ENCODE peak calls at places on chromosomes 16 and 17, in six cellular contexts. F, T, I, H, D and C are unnamed samples.

GRCh38 chr17:46769531-46770438 is 48.7 kb downstream of the WNT3 start:
- DNase-seq in H (no peak), I (no peak), D (no peak), F (no peak), T (no peak), C (no peak)

GRCh38 chr17:80859004-80859941 is 132.4 kb upstream of the CHMP6 start:
- DNase-seq in F (no peak), T (no peak), D (no peak), H (no peak), I (peak; percentile 23), C (peak; percentile 88)

GRCh38 chr17:62670202-62670821 is 42.8 kb downstream of the MRC2 start:
- DNase-seq in I (no peak), F (no peak), D (peak; percentile 31), H (peak; percentile 50), T (peak; percentile 74), C (no peak)

GRCh38 chr16:86449377-86450095 is 60.8 kb upstream of the FOXF1 start:
- DNase-seq in D (no peak), T (no peak), H (no peak), I (no peak), F (no peak), C (no peak)

GRCh38 chr17:81064746-81065475 is 30.0 kb downstream of the BAIAP2 start:
- DNase-seq in H (no peak), D (no peak), T (no peak), I (no peak), F (no peak), C (no peak)

GRCh38 chr16:69741519-69741918 is 13.2 kb downstream of the NOB1 start:
- DNase-seq in F (no peak), H (no peak), I (no peak), T (no peak), D (no peak), C (no peak)

GRCh38 chr16:4870138-4870671 is 22.9 kb downstream of the UBN1 start:
- DNase-seq in H (no peak), I (no peak), F (no peak), D (no peak), T (no peak), C (no peak)

GRCh38 chr16:4614571-4615388 is at the start of gene UBALD1:
- DNase-seq in F (peak; percentile 89), I (no peak), H (peak; percentile 93), D (peak; percentile 87), T (peak; percentile 78), C (peak; percentile 83)

GRCh38 chr17:1071103-1071825 is 74.3 kb downstream of the TIMM22 start:
- DNase-seq in T (no peak), D (no peak), F (no peak), H (no peak), I (no peak), C (no peak)

GRCh38 chr16:89958068-89958467 is 9.5 kb downstream of the DEF8 start:
- DNase-seq in H (peak; percentile 75), I (no peak), F (peak; percentile 58), D (peak; percentile 54), T (peak; percentile 66), C (peak; percentile 43)

GRCh38 chr16:28915181-28915580 is 9.9 kb downstream of the RABEP2 start:
- DNase-seq in T (no peak), H (no peak), D (no peak), I (no peak), F (no peak), C (peak; percentile 48)

GRCh38 chr16:11145173-11145820 is 110.7 kb downstream of the SOCS1 start:
- DNase-seq in T (no peak), H (no peak), F (no peak), D (no peak), I (no peak), C (no peak)

GRCh38 chr16:66578596-66579531 is at the start of gene CMTM2:
- DNase-seq in F (no peak), I (no peak), H (no peak), D (no peak), T (peak; percentile 53), C (no peak)

GRCh38 chr16:83068686-83069085 is 441.9 kb downstream of the CDH13 start:
- DNase-seq in H (no peak), D (no peak), I (no peak), T (no peak), F (no peak), C (peak; percentile 91)

GRCh38 chr17:40646791-40647548 is 648 bp downstream of the SMARCE1 start:
- DNase-seq in I (no peak), T (no peak), D (peak; percentile 50), H (peak; percentile 71), F (peak; percentile 69), C (peak; percentile 66)

GRCh38 chr17:27339836-27340550 is 46.1 kb downstream of the WSB1 start:
- DNase-seq in I (no peak), H (peak; percentile 93), F (peak; percentile 46), D (peak; percentile 46), T (no peak), C (no peak)

GRCh38 chr17:56679767-56680422 is 86.4 kb downstream of the NOG start:
- DNase-seq in T (no peak), D (no peak), F (no peak), H (no peak), I (no peak), C (no peak)

GRCh38 chr17:69111794-69112193 is 29.9 kb downstream of the ABCA6 start:
- DNase-seq in H (no peak), F (no peak), T (no peak), D (no peak), I (no peak), C (peak; percentile 35)

GRCh38 chr17:41775394-41776226 is 10.9 kb downstream of the JUP start:
- DNase-seq in I (no peak), F (no peak), D (no peak), H (no peak), T (peak; percentile 35), C (no peak)

GRCh38 chr17:73899839-73900238 is 255.6 kb upstream of the SDK2 start:
- DNase-seq in I (no peak), F (no peak), H (no peak), T (no peak), D (no peak), C (no peak)
- TF ChIP-seq CTCF in I (no peak), F (no peak), H (no peak), T (no peak), D (no peak), C (no peak)

GRCh38 chr17:77644981-77645380 is 313.5 kb upstream of the TNRC6C start:
- DNase-seq in F (no peak), D (no peak), I (no peak), T (peak; percentile 38), H (peak; percentile 25), C (no peak)

GRCh38 chr17:77644181-77644972 is 314.1 kb upstream of the TNRC6C start:
- DNase-seq in T (no peak), F (no peak), I (no peak), H (no peak), D (no peak), C (no peak)

GRCh38 chr17:77647531-77647930 is 311.0 kb upstream of the TNRC6C start:
- DNase-seq in I (no peak), D (no peak), F (no peak), H (no peak), T (no peak), C (no peak)

GRCh38 chr17:77641718-77642117 is 316.8 kb upstream of the TNRC6C start:
- DNase-seq in T (no peak), H (no peak), F (no peak), I (no peak), D (no peak), C (no peak)

GRCh38 chr17:77645441-77646430 is 312.8 kb upstream of the TNRC6C start:
- DNase-seq in I (no peak), T (no peak), D (no peak), F (no peak), H (no peak), C (no peak)
- TF ChIP-seq JUN in I (no peak), T (no peak), D (no peak), F (no peak), H (no peak), C (no peak)

GRCh38 chr16:80080287-80080851 is 460.4 kb upstream of the DYNLRB2 start:
- DNase-seq in T (no peak), D (no peak), H (no peak), F (no peak), I (no peak), C (no peak)

GRCh38 chr16:80084163-80084562 is 456.6 kb upstream of the DYNLRB2 start:
- DNase-seq in I (no peak), D (no peak), T (no peak), F (no peak), H (no peak), C (no peak)

GRCh38 chr16:80085606-80086005 is 455.2 kb upstream of the DYNLRB2 start:
- DNase-seq in H (no peak), F (no peak), I (no peak), D (no peak), T (no peak), C (no peak)

GRCh38 chr16:80081851-80082250 is 458.9 kb upstream of the DYNLRB2 start:
- DNase-seq in I (no peak), T (no peak), F (no peak), H (no peak), D (no peak), C (no peak)

DNA sequence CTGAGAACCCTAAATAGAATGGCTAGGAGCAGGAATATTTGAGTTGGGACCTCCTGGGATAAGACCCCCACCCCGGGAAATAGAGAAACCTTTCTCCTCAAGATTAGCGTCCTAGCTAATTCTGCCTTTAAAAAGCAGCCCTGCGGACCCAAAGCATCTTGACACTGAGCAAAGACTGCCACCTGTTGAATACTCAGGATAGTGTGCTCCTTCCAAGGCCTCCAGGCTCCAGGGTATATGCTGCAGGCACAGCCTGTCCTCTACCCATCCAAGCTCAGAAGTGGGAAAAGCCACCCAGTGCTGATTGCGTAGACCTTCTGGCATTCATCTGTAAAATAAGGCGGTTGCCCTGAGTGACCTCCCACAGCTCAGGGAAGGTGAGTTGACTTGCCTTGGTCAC is 456.2 kb upstream of the DYNLRB2 start:
- DNase-seq in T (peak; percentile 51), F (peak; percentile 46), H (peak; percentile 58), D (peak; percentile 41), I (peak; percentile 36), C (no peak)
- TF ChIP-seq CTCF in T (peak; percentile 40), F (peak; percentile 61), H (peak; percentile 76), D (peak; percentile 77), I (peak; percentile 73), C (no peak)

DNA sequence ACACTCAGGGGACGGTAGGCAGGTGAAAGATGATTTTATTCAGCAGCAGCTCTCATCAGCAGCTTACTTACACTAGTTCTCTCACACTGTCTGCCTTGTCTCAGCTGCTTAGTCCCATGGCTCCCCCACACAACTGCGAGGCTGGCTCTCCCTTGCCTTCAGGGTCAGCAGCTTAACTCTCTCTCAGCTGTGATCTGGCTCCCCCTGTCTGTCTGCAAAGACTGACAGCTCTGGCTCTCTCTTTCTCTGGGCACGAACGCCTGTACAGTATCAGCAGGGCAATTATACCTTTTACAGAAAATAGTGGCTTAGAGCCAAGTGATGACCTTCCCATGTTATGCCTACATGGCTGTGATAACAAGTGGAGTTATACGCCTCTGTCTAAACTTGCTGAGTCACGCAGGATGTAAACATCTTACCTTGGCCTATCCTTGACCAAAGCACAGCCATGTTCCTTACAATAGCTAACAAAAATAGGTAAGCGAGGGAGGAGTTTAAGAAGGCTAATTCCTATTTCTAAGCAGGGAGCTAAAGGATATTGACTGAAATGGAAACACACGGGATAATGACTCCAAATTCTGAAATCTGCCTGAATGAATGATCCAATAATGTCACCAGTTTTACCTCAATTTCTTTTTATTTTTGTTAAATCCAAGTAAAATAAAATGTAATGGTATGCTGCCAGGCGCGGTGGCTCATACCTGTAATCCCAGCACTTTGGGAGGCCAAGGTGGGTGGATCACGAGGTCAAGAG is 1.1 kb upstream of the NDUFAB1 start:
- DNase-seq in F (peak; percentile 23), T (peak; percentile 52), I (peak; percentile 33), D (peak; percentile 71), H (peak; percentile 74), C (peak; percentile 21)
- TF ChIP-seq JUN in F (no peak), T (no peak), I (no peak), D (no peak), H (no peak), C (no peak)